ENCODE peak calls at places on chromosomes 7 and 10, in four cellular contexts. One of them, this sample, is unnamed. For H3K4me1, the result is how much of the 10 kb centered on the place peaks cover.

GRCh38 chr7:123494193-123494796 is 40.1 kb downstream of the IQUB start:
- DNase-seq in endodermal cell: no peak
- DNase-seq in cardiac muscle cell: peak
- DNase-seq in sigmoid colon: no peak
- DNase-seq in this sample: no peak

GRCh38 chr7:80224416-80224815 is 89.8 kb downstream of the GNAI1 start:
- DNase-seq in endodermal cell: no peak
- DNase-seq in cardiac muscle cell: no peak
- DNase-seq in sigmoid colon: no peak
- DNase-seq in this sample: no peak

GRCh38 chr7:48041665-48041995 is 6.3 kb downstream of the C7orf57 start:
- DNase-seq in endodermal cell: no peak
- DNase-seq in cardiac muscle cell: no peak
- DNase-seq in sigmoid colon: no peak
- DNase-seq in this sample: no peak

GRCh38 chr7:73519867-73520672 is 2.0 kb downstream of the BAZ1B start:
- DNase-seq in endodermal cell: no peak
- DNase-seq in cardiac muscle cell: peak
- DNase-seq in sigmoid colon: no peak
- DNase-seq in this sample: no peak

GRCh38 chr10:63209703-63210102 is 76.6 kb downstream of the NRBF2 start:
- DNase-seq in endodermal cell: no peak
- DNase-seq in cardiac muscle cell: no peak
- DNase-seq in sigmoid colon: no peak
- DNase-seq in this sample: no peak

GRCh38 chr10:35262436-35262835 is 73.9 kb upstream of the CCNY start:
- DNase-seq in endodermal cell: no peak
- DNase-seq in cardiac muscle cell: no peak
- DNase-seq in sigmoid colon: no peak
- DNase-seq in this sample: no peak

GRCh38 chr7:138625084-138625848 is 75.9 kb downstream of the SVOPL start:
- DNase-seq in endodermal cell: no peak
- DNase-seq in cardiac muscle cell: no peak
- DNase-seq in sigmoid colon: no peak
- DNase-seq in this sample: no peak

GRCh38 chr7:112080974-112081373 is 125.2 kb downstream of the DOCK4 start:
- DNase-seq in endodermal cell: no peak
- DNase-seq in cardiac muscle cell: no peak
- DNase-seq in sigmoid colon: no peak
- DNase-seq in this sample: no peak

GRCh38 chr10:27470890-27471289 is 33.2 kb upstream of the RAB18 start:
- DNase-seq in endodermal cell: peak
- DNase-seq in cardiac muscle cell: peak
- DNase-seq in sigmoid colon: no peak
- DNase-seq in this sample: no peak

GRCh38 chr10:14543904-14544210 is 213.1 kb upstream of the FRMD4A start:
- DNase-seq in endodermal cell: no peak
- DNase-seq in cardiac muscle cell: no peak
- DNase-seq in sigmoid colon: no peak
- DNase-seq in this sample: no peak

GRCh38 chr10:98344589-98345038 is 70.4 kb downstream of the PYROXD2 start:
- DNase-seq in endodermal cell: no peak
- DNase-seq in cardiac muscle cell: peak
- DNase-seq in sigmoid colon: peak
- DNase-seq in this sample: peak

GRCh38 chr10:116669832-116670644 is 49.3 kb downstream of the PNLIPRP2 start:
- DNase-seq in endodermal cell: peak
- DNase-seq in cardiac muscle cell: peak
- DNase-seq in sigmoid colon: no peak
- DNase-seq in this sample: no peak

GRCh38 chr7:157606140-157606539 is 269.3 kb downstream of the DNAJB6 start:
- DNase-seq in endodermal cell: no peak
- DNase-seq in cardiac muscle cell: no peak
- DNase-seq in sigmoid colon: no peak
- DNase-seq in this sample: no peak

GRCh38 chr7:139776486-139777303 is 1.1 kb downstream of the HIPK2 start:
- DNase-seq in endodermal cell: peak
- DNase-seq in cardiac muscle cell: peak
- DNase-seq in sigmoid colon: no peak
- DNase-seq in this sample: no peak

GRCh38 chr7:16129431-16130126 is 291.8 kb downstream of the CRPPA start:
- DNase-seq in endodermal cell: no peak
- DNase-seq in cardiac muscle cell: no peak
- DNase-seq in sigmoid colon: no peak
- DNase-seq in this sample: no peak

GRCh38 chr7:114439581-114439980 is 25.0 kb downstream of the FOXP2 start:
- DNase-seq in endodermal cell: no peak
- DNase-seq in cardiac muscle cell: peak
- DNase-seq in sigmoid colon: peak
- DNase-seq in this sample: no peak

GRCh38 chr10:126094537-126094936 is 198.2 kb downstream of the FANK1 start:
- DNase-seq in endodermal cell: no peak
- DNase-seq in cardiac muscle cell: no peak
- DNase-seq in sigmoid colon: no peak
- DNase-seq in this sample: no peak

GRCh38 chr7:98559958-98560357 is 57.1 kb upstream of the NPTX2 start:
- DNase-seq in endodermal cell: peak
- DNase-seq in cardiac muscle cell: no peak
- DNase-seq in sigmoid colon: no peak
- DNase-seq in this sample: no peak

GRCh38 chr10:64682043-64682442 is 1160.8 kb downstream of the REEP3 start:
- DNase-seq in endodermal cell: peak
- DNase-seq in cardiac muscle cell: no peak
- DNase-seq in sigmoid colon: no peak
- DNase-seq in this sample: no peak

GRCh38 chr7:130894146-130895005 is 160.4 kb upstream of the KLF14 start:
- DNase-seq in endodermal cell: no peak
- DNase-seq in cardiac muscle cell: no peak
- DNase-seq in sigmoid colon: peak
- DNase-seq in this sample: peak

GRCh38 chr7:122072924-122073599 is 71.0 kb downstream of the AASS start:
- DNase-seq in endodermal cell: no peak
- DNase-seq in cardiac muscle cell: no peak
- DNase-seq in sigmoid colon: no peak
- DNase-seq in this sample: no peak

GRCh38 chr10:83957168-83957750 is 182.1 kb upstream of the GHITM start:
- DNase-seq in endodermal cell: peak
- DNase-seq in cardiac muscle cell: no peak
- DNase-seq in sigmoid colon: no peak
- DNase-seq in this sample: no peak

GRCh38 chr10:103609231-103610082 is 116.0 kb downstream of the NEURL1 start:
- DNase-seq in endodermal cell: no peak
- DNase-seq in cardiac muscle cell: no peak
- DNase-seq in sigmoid colon: no peak
- DNase-seq in this sample: no peak

GRCh38 chr7:34190299-34190698 is 285.0 kb downstream of the BMPER start:
- DNase-seq in endodermal cell: no peak
- DNase-seq in cardiac muscle cell: no peak
- DNase-seq in sigmoid colon: no peak
- DNase-seq in this sample: peak

GRCh38 chr7:106885652-106886051 is 20.6 kb downstream of the PIK3CG start:
- DNase-seq in endodermal cell: no peak
- DNase-seq in cardiac muscle cell: no peak
- DNase-seq in sigmoid colon: no peak
- DNase-seq in this sample: no peak

GRCh38 chr10:117530791-117531190 is 11.8 kb upstream of the EMX2 start:
- DNase-seq in endodermal cell: no peak
- DNase-seq in cardiac muscle cell: no peak
- DNase-seq in sigmoid colon: peak
- DNase-seq in this sample: no peak

GRCh38 chr7:107168233-107169119 is at the start of gene HBP1:
- DNase-seq in endodermal cell: peak
- DNase-seq in cardiac muscle cell: peak
- DNase-seq in sigmoid colon: peak
- DNase-seq in this sample: peak

GRCh38 chr7:47581442-47581820 is 480 bp downstream of the TNS3 start:
- DNase-seq in endodermal cell: peak
- DNase-seq in cardiac muscle cell: peak
- DNase-seq in sigmoid colon: no peak
- DNase-seq in this sample: no peak

GRCh38 chr10:71424496-71425194 is 27.9 kb downstream of the CDH23 start:
- DNase-seq in endodermal cell: peak
- DNase-seq in cardiac muscle cell: no peak
- DNase-seq in sigmoid colon: no peak
- DNase-seq in this sample: no peak

GRCh38 chr7:90383879-90384278 is 19.4 kb upstream of the CLDN12 start:
- DNase-seq in endodermal cell: no peak
- DNase-seq in cardiac muscle cell: no peak
- DNase-seq in sigmoid colon: no peak
- DNase-seq in this sample: no peak

GRCh38 chr7:96321670-96322372 is at the start of gene SLC25A13:
- DNase-seq in endodermal cell: peak
- DNase-seq in cardiac muscle cell: peak
- DNase-seq in sigmoid colon: peak
- DNase-seq in this sample: peak

DNA sequence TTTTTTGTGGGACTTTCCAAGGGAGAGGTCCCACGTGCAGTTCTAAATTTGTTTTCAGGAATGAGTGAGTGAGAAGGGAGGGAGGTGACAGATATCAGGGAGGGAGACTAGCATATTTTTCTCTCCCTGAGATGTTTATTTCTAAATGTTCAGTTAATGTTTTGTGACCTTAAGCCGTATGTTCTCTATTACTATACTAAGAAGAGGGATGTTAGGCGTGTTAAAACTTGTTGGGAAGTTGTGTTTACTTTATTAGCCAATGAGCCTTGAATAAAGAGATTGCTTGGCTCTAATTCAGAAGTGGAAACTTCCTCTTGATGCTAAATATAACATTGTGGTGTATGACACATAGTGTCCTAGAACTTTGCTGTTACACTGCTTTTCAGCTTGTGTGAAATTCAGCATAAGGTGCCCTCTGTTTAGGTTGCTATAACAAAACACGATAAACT is 37.3 kb downstream of the DNAH11 start:
- DNase-seq in endodermal cell: no peak
- DNase-seq in cardiac muscle cell: no peak
- DNase-seq in sigmoid colon: no peak
- DNase-seq in this sample: no peak
- H3K27ac ChIP-seq in endodermal cell: no peak
- H3K27ac ChIP-seq in cardiac muscle cell: no peak
- H3K27ac ChIP-seq in sigmoid colon: no peak
- H3K27ac ChIP-seq in this sample: peak

GRCh38 chr7:70728873-70729552 is 402.9 kb upstream of the GALNT17 start:
- DNase-seq in endodermal cell: peak
- DNase-seq in cardiac muscle cell: no peak
- DNase-seq in sigmoid colon: no peak
- DNase-seq in this sample: no peak

GRCh38 chr7:70727861-70728260 is 404.1 kb upstream of the GALNT17 start:
- DNase-seq in endodermal cell: no peak
- DNase-seq in cardiac muscle cell: no peak
- DNase-seq in sigmoid colon: no peak
- DNase-seq in this sample: no peak

GRCh38 chr7:70726951-70727378 is 405.0 kb upstream of the GALNT17 start:
- DNase-seq in endodermal cell: no peak
- DNase-seq in cardiac muscle cell: no peak
- DNase-seq in sigmoid colon: no peak
- DNase-seq in this sample: no peak

GRCh38 chr7:70725448-70725847 is 406.5 kb upstream of the GALNT17 start:
- DNase-seq in endodermal cell: no peak
- DNase-seq in cardiac muscle cell: no peak
- DNase-seq in sigmoid colon: no peak
- DNase-seq in this sample: no peak

GRCh38 chr7:70726294-70726693 is 405.6 kb upstream of the GALNT17 start:
- DNase-seq in endodermal cell: no peak
- DNase-seq in cardiac muscle cell: no peak
- DNase-seq in sigmoid colon: no peak
- DNase-seq in this sample: no peak
- H3K4me1 ChIP-seq in endodermal cell: under half
- H3K4me1 ChIP-seq in cardiac muscle cell: under half
- H3K4me1 ChIP-seq in sigmoid colon: under half
- H3K4me1 ChIP-seq in this sample: under half

GRCh38 chr10:121974535-121975294 is at the start of gene NSMCE4A:
- DNase-seq in endodermal cell: peak
- DNase-seq in cardiac muscle cell: peak
- DNase-seq in sigmoid colon: peak
- DNase-seq in this sample: peak

GRCh38 chr10:121976607-121977006 is 1.6 kb upstream of the NSMCE4A start:
- DNase-seq in endodermal cell: no peak
- DNase-seq in cardiac muscle cell: no peak
- DNase-seq in sigmoid colon: no peak
- DNase-seq in this sample: no peak

GRCh38 chr10:121978511-121978910 is 3.5 kb upstream of the NSMCE4A start:
- DNase-seq in endodermal cell: no peak
- DNase-seq in cardiac muscle cell: no peak
- DNase-seq in sigmoid colon: no peak
- DNase-seq in this sample: no peak

GRCh38 chr10:121975295-121976086 is 474 bp upstream of the NSMCE4A start:
- DNase-seq in endodermal cell: no peak
- DNase-seq in cardiac muscle cell: no peak
- DNase-seq in sigmoid colon: no peak
- DNase-seq in this sample: no peak

DNA sequence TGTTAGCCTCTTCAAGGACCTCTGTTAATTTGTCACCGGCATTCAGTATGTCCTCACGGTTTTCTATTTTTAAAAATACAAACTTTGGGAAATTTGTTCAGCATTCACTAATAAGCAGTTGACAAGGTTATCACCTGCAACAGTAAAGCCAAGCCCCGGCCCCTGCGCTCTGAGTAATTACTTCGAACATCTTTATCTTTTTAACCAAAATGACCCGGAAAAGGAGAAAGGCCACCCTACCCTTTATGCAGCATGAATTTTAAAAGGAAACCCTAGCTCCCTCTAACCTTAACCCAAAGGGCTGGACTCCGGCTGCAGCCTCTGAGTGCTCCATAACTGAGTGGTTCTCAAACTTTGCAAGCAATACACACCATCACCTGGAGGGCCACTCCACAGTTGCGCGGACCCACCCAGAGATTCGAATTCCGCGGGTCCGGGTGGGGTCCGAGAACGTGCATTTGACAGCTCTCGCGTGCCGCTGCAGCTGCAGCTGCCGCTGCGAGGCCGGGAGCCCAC is 940 bp downstream of the NSMCE4A start:
- DNase-seq in endodermal cell: no peak
- DNase-seq in cardiac muscle cell: no peak
- DNase-seq in sigmoid colon: no peak
- DNase-seq in this sample: no peak
- H3K27ac ChIP-seq in endodermal cell: no peak
- H3K27ac ChIP-seq in cardiac muscle cell: peak
- H3K27ac ChIP-seq in sigmoid colon: peak
- H3K27ac ChIP-seq in this sample: peak

DNA sequence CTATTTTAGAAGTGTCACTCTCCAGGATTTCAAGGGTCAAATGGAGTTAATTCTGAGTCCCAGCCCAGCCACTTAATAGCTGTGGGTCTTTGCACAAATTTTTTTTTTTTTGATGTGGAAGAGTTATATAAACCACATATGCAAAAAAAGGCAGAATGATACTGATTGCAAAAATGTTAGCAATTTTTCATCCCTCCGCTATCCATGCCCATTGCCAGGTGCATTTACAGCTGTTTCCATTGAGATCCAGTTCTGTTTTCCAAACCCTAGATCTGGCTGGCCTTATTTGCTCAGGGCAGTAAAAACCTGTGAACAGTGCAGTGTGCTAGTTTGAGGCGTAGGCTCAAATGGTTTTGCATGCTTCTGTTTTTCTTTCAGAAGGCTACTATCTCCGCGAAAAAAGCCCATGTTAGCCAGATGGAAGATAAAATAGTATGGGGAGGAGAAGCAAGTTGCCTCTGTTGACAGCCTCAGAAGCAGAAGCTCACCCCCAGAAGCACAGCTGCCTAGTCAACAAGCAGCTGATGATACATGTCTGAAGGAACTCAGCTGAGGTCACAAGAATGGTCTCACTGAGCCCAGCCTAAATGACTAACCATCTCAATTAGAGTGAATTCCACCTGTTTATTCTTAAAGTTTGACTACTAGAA is 997 bp upstream of the ZNF138 start:
- DNase-seq in endodermal cell: no peak
- DNase-seq in cardiac muscle cell: no peak
- DNase-seq in sigmoid colon: no peak
- DNase-seq in this sample: no peak
- H3K4me1 ChIP-seq in endodermal cell: under half
- H3K4me1 ChIP-seq in cardiac muscle cell: under half
- H3K4me1 ChIP-seq in sigmoid colon: under half
- H3K4me1 ChIP-seq in this sample: under half